ENCODE peak calls at places on chromosomes 16 and 17, in eight cellular contexts. B is tibial nerve, G is transverse colon, X is suprapubic skin, K is upper lobe of left lung, Q is stomach, M is esophagus muscularis mucosa, Y is sigmoid colon. J is an unnamed sample. For H3K36me3, the result is how much of the 10 kb centered on the place peaks cover.

GRCh38 chr17:34706029-34706428 is 126.6 kb downstream of the TMEM132E start:
- DNase-seq in Y (no peak), M (peak), K (no peak), X (no peak), Q (no peak), B (no peak), G (no peak), J (no peak)

GRCh38 chr16:28192811-28193529 is 18.8 kb downstream of the XPO6 start:
- DNase-seq in K (peak), G (peak), M (no peak), Y (no peak), Q (peak), X (no peak), B (no peak), J (no peak)

GRCh38 chr16:6160303-6160702 is 1062.7 kb upstream of the EEF2KMT start:
- DNase-seq in G (no peak), Q (no peak), M (no peak), K (no peak), B (no peak), X (no peak), Y (no peak), J (no peak)

GRCh38 chr17:82242698-82242976 is 13.8 kb downstream of the SLC16A3 start:
- DNase-seq in Q (no peak), B (no peak), G (no peak), K (no peak), Y (peak), X (peak), M (no peak), J (no peak)

GRCh38 chr17:35210741-35211140 is 16.5 kb upstream of the SLC35G3 start:
- DNase-seq in G (no peak), B (no peak), K (no peak), Q (no peak), X (no peak), M (no peak), Y (no peak), J (no peak)

GRCh38 chr17:12024332-12024731 is 3.7 kb downstream of the MAP2K4 start:
- DNase-seq in K (no peak), Y (no peak), M (no peak), G (no peak), B (no peak), Q (no peak), X (no peak), J (no peak)

GRCh38 chr17:62180772-62181171 is 115.7 kb upstream of the MED13 start:
- DNase-seq in Y (no peak), X (no peak), M (no peak), Q (no peak), B (no peak), K (no peak), G (no peak), J (no peak)

GRCh38 chr17:75610103-75610984 is 22.7 kb downstream of the MYO15B start:
- DNase-seq in Y (no peak), B (no peak), G (peak), Q (peak), K (no peak), X (no peak), M (no peak), J (no peak)

GRCh38 chr16:35724551-35724950 is 2265.1 kb downstream of the TP53TG3F start:
- DNase-seq in Q (no peak), G (no peak), B (no peak), M (peak), Y (no peak), X (no peak), K (no peak), J (no peak)

GRCh38 chr17:1110844-1111598 is 68.8 kb downstream of the ABR start:
- DNase-seq in K (peak), Y (peak), B (peak), M (no peak), G (peak), X (peak), Q (no peak), J (peak)

GRCh38 chr17:10151667-10152496 is 46.5 kb downstream of the GAS7 start:
- DNase-seq in M (no peak), Q (peak), K (peak), B (peak), X (no peak), G (peak), Y (peak), J (no peak)

GRCh38 chr16:27228621-27229501 is 25.5 kb downstream of the KDM8 start:
- DNase-seq in M (no peak), K (no peak), X (no peak), Y (peak), G (no peak), B (no peak), Q (no peak), J (no peak)

GRCh38 chr16:23999663-24000062 is 163.9 kb downstream of the PRKCB start:
- DNase-seq in M (no peak), Y (no peak), K (no peak), G (no peak), B (no peak), Q (no peak), X (no peak), J (no peak)

GRCh38 chr16:24002619-24003018 is 166.8 kb downstream of the PRKCB start:
- DNase-seq in M (no peak), K (no peak), X (no peak), Q (no peak), B (no peak), G (no peak), Y (no peak), J (no peak)

GRCh38 chr16:23998771-23999170 is 163.0 kb downstream of the PRKCB start:
- DNase-seq in B (no peak), X (no peak), Q (no peak), K (no peak), Y (no peak), G (no peak), M (no peak), J (no peak)

GRCh38 chr16:24005577-24005976 is 169.8 kb downstream of the PRKCB start:
- DNase-seq in M (no peak), K (no peak), Q (no peak), X (no peak), G (no peak), B (no peak), Y (no peak), J (no peak)

DNA sequence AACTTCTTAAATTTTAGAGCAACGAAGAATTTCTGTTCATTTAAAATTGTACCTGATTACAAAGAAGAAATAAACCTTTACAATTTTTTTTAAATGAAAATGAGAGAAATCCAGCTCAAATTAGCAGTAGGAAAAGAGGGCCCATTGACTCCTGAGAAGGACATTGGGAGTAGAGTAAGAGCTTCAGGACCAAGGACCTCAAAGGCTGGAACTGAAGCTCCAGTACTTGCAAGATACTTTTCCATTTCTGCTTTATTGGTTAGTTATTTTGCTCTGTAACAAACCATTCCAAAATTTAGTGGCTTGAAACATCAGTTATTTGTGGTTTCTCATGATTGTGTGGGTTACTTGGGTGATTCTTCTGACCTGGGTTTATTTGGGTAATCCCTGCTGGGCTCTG is 165.9 kb downstream of the PRKCB start:
- DNase-seq in B (no peak), G (no peak), Y (no peak), Q (no peak), X (no peak), K (no peak), M (no peak), J (no peak)
- H3K36me3 ChIP-seq in B (under half), G (under half), Y (under half), Q (under half), X (under half), K (under half), M (under half), J (under half)

DNA sequence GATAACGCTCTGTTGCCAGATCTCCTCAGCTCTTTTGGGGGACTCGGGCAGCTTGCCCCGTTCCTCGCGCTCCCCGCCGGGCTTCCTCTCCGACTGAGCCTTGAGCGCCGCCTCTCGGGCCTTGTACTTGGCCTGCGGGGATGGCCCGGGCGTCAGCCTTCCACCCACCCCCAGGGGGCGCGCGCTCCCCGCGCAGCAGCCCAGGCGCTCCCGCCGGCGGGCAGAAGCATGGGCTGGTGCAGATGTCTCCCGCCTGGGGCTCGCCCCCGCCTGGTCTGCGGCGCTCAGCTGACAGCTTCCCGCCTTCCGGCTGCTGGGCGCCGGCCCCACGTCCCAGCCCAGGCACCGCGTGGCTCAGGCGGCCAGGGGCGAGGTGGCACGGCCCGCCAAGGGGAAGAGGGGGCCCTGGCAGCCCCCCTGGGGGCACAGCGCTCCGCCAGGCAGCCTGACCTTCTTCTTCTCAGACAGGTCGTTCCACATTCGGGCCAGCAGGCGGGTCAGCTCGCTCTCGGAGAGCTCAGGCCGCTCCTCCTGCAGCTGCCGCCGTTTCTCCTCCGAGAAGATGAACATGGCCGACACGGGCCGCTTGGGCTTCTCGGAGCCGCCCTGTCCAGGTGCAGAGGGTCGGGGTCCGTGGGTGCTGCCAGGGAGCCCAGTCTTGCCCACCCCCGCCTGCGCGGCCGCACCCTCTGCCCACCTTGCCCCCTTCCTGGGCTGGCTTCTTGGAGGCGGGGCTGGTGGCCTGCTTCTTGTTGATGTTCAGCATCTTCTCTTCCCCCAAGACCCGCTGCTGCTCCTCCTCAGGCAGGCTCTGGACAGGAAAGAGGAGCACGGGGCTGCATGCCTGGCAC is 8.9 kb downstream of the UBTF start:
- DNase-seq in G (peak), M (no peak), Y (peak), K (peak), B (peak), Q (peak), X (peak), J (peak)
- TF ChIP-seq EP300 in G (no peak), M (no peak), Y (no peak), K (no peak), B (peak), Q (no peak), X (no peak), J (no peak)

GRCh38 chr16:11877374-11877773 is 26.0 kb upstream of the RSL1D1 start:
- DNase-seq in X (no peak), G (no peak), K (no peak), Q (no peak), B (no peak), M (no peak), Y (no peak), J (no peak)
- H3K36me3 ChIP-seq in X (half or more), G (under half), K (under half), Q (half or more), B (under half), M (half or more), Y (under half), J (under half)

DNA sequence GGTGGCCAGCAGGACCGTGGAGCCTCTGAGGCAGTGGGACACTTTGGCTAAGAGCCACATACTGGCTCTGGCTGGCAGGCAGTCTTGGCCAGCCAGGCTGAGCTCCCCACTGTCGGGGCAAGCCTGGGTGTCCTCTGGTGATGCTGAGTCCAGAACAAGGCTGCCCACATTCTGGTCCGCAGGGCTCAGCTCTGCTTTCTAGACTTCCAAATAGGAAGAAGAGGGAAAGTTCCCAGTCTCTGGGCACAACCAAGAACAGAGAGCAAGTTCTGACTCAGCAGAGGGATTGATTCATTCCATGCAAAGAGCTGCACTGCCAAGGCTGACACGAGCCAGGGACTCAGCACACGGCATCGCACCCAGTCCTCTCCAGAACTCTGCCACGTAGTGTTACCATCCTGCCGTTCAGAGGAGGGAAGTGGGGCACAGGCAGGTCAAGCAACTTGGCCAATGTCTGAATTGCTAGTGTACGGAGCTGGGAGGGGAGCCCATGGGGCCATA is 58.9 kb downstream of the NOS2 start:
- DNase-seq in Q (no peak), B (no peak), K (no peak), G (no peak), M (peak), X (no peak), Y (no peak), J (no peak)
- TF ChIP-seq EP300 in Q (no peak), B (no peak), K (no peak), G (no peak), M (no peak), X (no peak), Y (no peak), J (no peak)

GRCh38 chr17:42252528-42253172 is 23.5 kb downstream of the STAT5B start:
- DNase-seq in X (no peak), B (no peak), Y (no peak), K (no peak), G (no peak), Q (no peak), M (no peak), J (no peak)

GRCh38 chr17:42253173-42253545 is 23.0 kb downstream of the STAT5B start:
- DNase-seq in X (no peak), K (no peak), B (no peak), Y (no peak), Q (no peak), M (no peak), G (no peak), J (no peak)

GRCh38 chr17:42253601-42254000 is 22.6 kb downstream of the STAT5B start:
- DNase-seq in M (no peak), Q (no peak), K (no peak), G (no peak), X (no peak), B (no peak), Y (no peak), J (no peak)

GRCh38 chr17:42251115-42251514 is 25.1 kb downstream of the STAT5B start:
- DNase-seq in B (no peak), M (no peak), X (no peak), G (no peak), Y (no peak), K (no peak), Q (no peak), J (no peak)

DNA sequence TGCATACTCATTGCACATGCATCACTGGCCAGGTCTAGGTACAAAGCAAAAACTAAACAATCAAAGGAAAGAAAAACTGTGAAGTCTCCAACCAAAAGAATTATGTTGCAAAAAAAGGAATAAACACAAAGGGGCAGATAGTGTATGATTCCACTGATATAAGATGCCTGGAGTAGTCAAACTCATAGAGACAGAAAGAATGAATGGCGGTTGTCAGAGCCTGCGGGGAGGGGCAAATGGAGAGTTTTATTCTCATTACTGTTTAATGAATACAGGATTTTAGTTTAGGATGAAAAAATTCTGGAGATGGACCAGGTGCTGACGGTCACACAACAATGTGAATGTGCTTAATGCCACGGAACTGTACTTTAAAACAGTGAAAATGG is 20.8 kb downstream of the STAT5B start:
- DNase-seq in B (no peak), Q (no peak), Y (no peak), K (no peak), G (no peak), M (no peak), X (no peak), J (no peak)
- H3K36me3 ChIP-seq in B (under half), Q (under half), Y (under half), K (under half), G (under half), M (under half), X (under half), J (under half)

DNA sequence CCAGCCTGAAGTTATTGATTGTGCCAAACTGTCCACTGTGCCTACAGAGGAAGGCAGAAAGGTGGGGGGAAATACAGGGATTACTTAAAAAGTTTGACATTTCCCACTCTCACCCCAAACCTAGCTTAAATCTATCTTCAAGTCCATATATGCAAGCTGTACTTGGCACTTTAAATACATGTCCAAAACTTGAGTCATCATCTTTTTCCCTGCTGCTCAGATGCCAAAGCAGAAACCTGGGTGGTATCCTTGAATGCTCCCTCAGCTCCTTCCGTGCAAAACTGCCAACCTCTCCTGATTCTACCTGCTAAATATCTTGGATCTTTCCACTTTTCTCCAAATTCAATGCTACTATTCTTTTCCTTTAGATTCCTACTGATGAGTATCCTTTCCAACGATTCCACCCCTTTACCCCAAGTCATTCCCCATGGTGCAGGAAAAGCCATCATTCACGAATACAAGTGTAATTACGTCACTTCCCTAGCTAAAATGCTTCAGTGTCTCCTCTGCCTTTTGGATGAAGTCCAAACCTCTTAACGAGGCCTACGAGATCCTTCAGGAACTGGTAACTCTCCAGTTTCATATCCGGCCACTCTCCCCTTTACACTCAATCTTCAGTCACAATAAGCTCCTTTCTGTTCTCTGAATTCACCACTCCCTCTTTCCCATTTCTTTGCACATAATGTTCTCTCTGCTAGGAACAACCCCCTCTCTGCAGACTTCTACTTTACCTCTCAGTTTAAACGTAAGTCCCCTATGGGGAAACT is 9.3 kb downstream of the BECN1 start:
- DNase-seq in B (no peak), M (no peak), Y (no peak), G (no peak), Q (no peak), K (peak), X (no peak), J (no peak)
- TF ChIP-seq EP300 in B (peak), M (no peak), Y (no peak), G (no peak), Q (no peak), K (no peak), X (no peak), J (no peak)

J was measured in ovary.